ENCODE peak calls at places on chromosomes 12 and 14, in ten cellular contexts. One of them, this sample, is unnamed.
A peak's percentile ranks its signal among the peaks of the same experiment; 100 is the strongest.

GRCh38 chr14:84961637-84962036 is 568.3 kb upstream of the FLRT2 start:
- DNase-seq in activated naive CD4-positive, alpha-beta T cell: no peak
- DNase-seq in HFFc6: no peak
- DNase-seq in AG09319: no peak
- DNase-seq in ELR: no peak
- DNase-seq in AG10803: peak; percentile 0
- DNase-seq in NCI-H2081: no peak
- DNase-seq in neural crest cell: no peak
- DNase-seq in stimulated activated CD4-positive, alpha-beta T cell treated with anti-CD3 and anti-CD28 coated beads, Interleukin-15, amount 100 ng/mL, for 1 hour: no peak
- DNase-seq in astrocyte of the spinal cord: no peak
- DNase-seq in this sample: no peak

GRCh38 chr14:51365241-51365940 is 125.3 kb downstream of the TMX1 start:
- DNase-seq in activated naive CD4-positive, alpha-beta T cell: no peak
- DNase-seq in HFFc6: no peak
- DNase-seq in AG09319: no peak
- DNase-seq in ELR: no peak
- DNase-seq in AG10803: no peak
- DNase-seq in NCI-H2081: no peak
- DNase-seq in neural crest cell: no peak
- DNase-seq in stimulated activated CD4-positive, alpha-beta T cell treated with anti-CD3 and anti-CD28 coated beads, Interleukin-15, amount 100 ng/mL, for 1 hour: no peak
- DNase-seq in astrocyte of the spinal cord: no peak
- DNase-seq in this sample: no peak

GRCh38 chr14:77638738-77639137 is 22.3 kb upstream of the SPTLC2 start:
- DNase-seq in activated naive CD4-positive, alpha-beta T cell: no peak
- DNase-seq in HFFc6: peak; percentile 96
- DNase-seq in AG09319: no peak
- DNase-seq in ELR: peak; percentile 97
- DNase-seq in AG10803: peak; percentile 85
- DNase-seq in NCI-H2081: no peak
- DNase-seq in neural crest cell: no peak
- DNase-seq in stimulated activated CD4-positive, alpha-beta T cell treated with anti-CD3 and anti-CD28 coated beads, Interleukin-15, amount 100 ng/mL, for 1 hour: no peak
- DNase-seq in astrocyte of the spinal cord: peak; percentile 85
- DNase-seq in this sample: no peak

GRCh38 chr14:31935406-31935805 is 141.7 kb upstream of the ARHGAP5 start:
- DNase-seq in activated naive CD4-positive, alpha-beta T cell: no peak
- DNase-seq in HFFc6: no peak
- DNase-seq in AG09319: no peak
- DNase-seq in ELR: no peak
- DNase-seq in AG10803: no peak
- DNase-seq in NCI-H2081: no peak
- DNase-seq in neural crest cell: no peak
- DNase-seq in stimulated activated CD4-positive, alpha-beta T cell treated with anti-CD3 and anti-CD28 coated beads, Interleukin-15, amount 100 ng/mL, for 1 hour: no peak
- DNase-seq in astrocyte of the spinal cord: no peak
- DNase-seq in this sample: no peak

GRCh38 chr14:68444449-68445168 is 348.3 kb downstream of the ZFP36L1 start:
- DNase-seq in activated naive CD4-positive, alpha-beta T cell: no peak
- DNase-seq in HFFc6: no peak
- DNase-seq in AG09319: peak; percentile 46
- DNase-seq in ELR: no peak
- DNase-seq in AG10803: peak; percentile 90
- DNase-seq in NCI-H2081: no peak
- DNase-seq in neural crest cell: no peak
- DNase-seq in stimulated activated CD4-positive, alpha-beta T cell treated with anti-CD3 and anti-CD28 coated beads, Interleukin-15, amount 100 ng/mL, for 1 hour: no peak
- DNase-seq in astrocyte of the spinal cord: peak; percentile 83
- DNase-seq in this sample: no peak

GRCh38 chr12:95943231-95943842 is at the start of gene AMDHD1:
- DNase-seq in activated naive CD4-positive, alpha-beta T cell: peak; percentile 31
- DNase-seq in HFFc6: peak; percentile 39
- DNase-seq in AG09319: no peak
- DNase-seq in ELR: peak; percentile 68
- DNase-seq in AG10803: peak; percentile 40
- DNase-seq in NCI-H2081: peak; percentile 23
- DNase-seq in neural crest cell: peak; percentile 65
- DNase-seq in stimulated activated CD4-positive, alpha-beta T cell treated with anti-CD3 and anti-CD28 coated beads, Interleukin-15, amount 100 ng/mL, for 1 hour: peak; percentile 51
- DNase-seq in astrocyte of the spinal cord: peak; percentile 42
- DNase-seq in this sample: peak; percentile 72

GRCh38 chr12:52495385-52495784 is 2.3 kb upstream of the KRT6A start:
- DNase-seq in activated naive CD4-positive, alpha-beta T cell: no peak
- DNase-seq in HFFc6: no peak
- DNase-seq in AG09319: no peak
- DNase-seq in ELR: no peak
- DNase-seq in AG10803: peak; percentile 13
- DNase-seq in NCI-H2081: peak; percentile 56
- DNase-seq in neural crest cell: no peak
- DNase-seq in stimulated activated CD4-positive, alpha-beta T cell treated with anti-CD3 and anti-CD28 coated beads, Interleukin-15, amount 100 ng/mL, for 1 hour: no peak
- DNase-seq in astrocyte of the spinal cord: peak; percentile 24
- DNase-seq in this sample: no peak

GRCh38 chr12:29073631-29074239 is 75.3 kb upstream of the FAR2 start:
- DNase-seq in activated naive CD4-positive, alpha-beta T cell: no peak
- DNase-seq in HFFc6: peak; percentile 22
- DNase-seq in AG09319: peak; percentile 20
- DNase-seq in ELR: peak; percentile 30
- DNase-seq in AG10803: peak; percentile 48
- DNase-seq in NCI-H2081: peak; percentile 10
- DNase-seq in neural crest cell: peak; percentile 6
- DNase-seq in stimulated activated CD4-positive, alpha-beta T cell treated with anti-CD3 and anti-CD28 coated beads, Interleukin-15, amount 100 ng/mL, for 1 hour: no peak
- DNase-seq in astrocyte of the spinal cord: peak; percentile 66
- DNase-seq in this sample: peak; percentile 23

GRCh38 chr12:16076553-16076952 is 165.4 kb downstream of the DERA start:
- DNase-seq in activated naive CD4-positive, alpha-beta T cell: no peak
- DNase-seq in HFFc6: no peak
- DNase-seq in AG09319: no peak
- DNase-seq in ELR: peak; percentile 48
- DNase-seq in AG10803: peak; percentile 22
- DNase-seq in NCI-H2081: peak; percentile 54
- DNase-seq in neural crest cell: no peak
- DNase-seq in stimulated activated CD4-positive, alpha-beta T cell treated with anti-CD3 and anti-CD28 coated beads, Interleukin-15, amount 100 ng/mL, for 1 hour: no peak
- DNase-seq in astrocyte of the spinal cord: peak; percentile 11
- DNase-seq in this sample: peak; percentile 15

GRCh38 chr12:119804011-119804641 is 73.0 kb downstream of the CIT start:
- DNase-seq in activated naive CD4-positive, alpha-beta T cell: no peak
- DNase-seq in HFFc6: peak; percentile 82
- DNase-seq in AG09319: peak; percentile 23
- DNase-seq in ELR: peak; percentile 88
- DNase-seq in AG10803: peak; percentile 72
- DNase-seq in NCI-H2081: no peak
- DNase-seq in neural crest cell: peak; percentile 50
- DNase-seq in stimulated activated CD4-positive, alpha-beta T cell treated with anti-CD3 and anti-CD28 coated beads, Interleukin-15, amount 100 ng/mL, for 1 hour: no peak
- DNase-seq in astrocyte of the spinal cord: peak; percentile 68
- DNase-seq in this sample: peak; percentile 60

GRCh38 chr14:56797003-56797568 is 13.2 kb downstream of the OTX2 start:
- DNase-seq in activated naive CD4-positive, alpha-beta T cell: no peak
- DNase-seq in HFFc6: no peak
- DNase-seq in AG09319: no peak
- DNase-seq in ELR: no peak
- DNase-seq in AG10803: no peak
- DNase-seq in NCI-H2081: no peak
- DNase-seq in neural crest cell: no peak
- DNase-seq in stimulated activated CD4-positive, alpha-beta T cell treated with anti-CD3 and anti-CD28 coated beads, Interleukin-15, amount 100 ng/mL, for 1 hour: no peak
- DNase-seq in astrocyte of the spinal cord: no peak
- DNase-seq in this sample: no peak

GRCh38 chr12:32502693-32503510 is 103.5 kb downstream of the FGD4 start:
- DNase-seq in activated naive CD4-positive, alpha-beta T cell: no peak
- DNase-seq in HFFc6: no peak
- DNase-seq in AG09319: peak; percentile 69
- DNase-seq in ELR: no peak
- DNase-seq in AG10803: peak; percentile 91
- DNase-seq in NCI-H2081: no peak
- DNase-seq in neural crest cell: no peak
- DNase-seq in stimulated activated CD4-positive, alpha-beta T cell treated with anti-CD3 and anti-CD28 coated beads, Interleukin-15, amount 100 ng/mL, for 1 hour: no peak
- DNase-seq in astrocyte of the spinal cord: peak; percentile 38
- DNase-seq in this sample: no peak

GRCh38 chr12:90939382-90939781 is 15.6 kb downstream of the CCER1 start:
- DNase-seq in activated naive CD4-positive, alpha-beta T cell: no peak
- DNase-seq in HFFc6: no peak
- DNase-seq in AG09319: no peak
- DNase-seq in ELR: no peak
- DNase-seq in AG10803: peak; percentile 25
- DNase-seq in NCI-H2081: no peak
- DNase-seq in neural crest cell: no peak
- DNase-seq in stimulated activated CD4-positive, alpha-beta T cell treated with anti-CD3 and anti-CD28 coated beads, Interleukin-15, amount 100 ng/mL, for 1 hour: no peak
- DNase-seq in astrocyte of the spinal cord: no peak
- DNase-seq in this sample: no peak

GRCh38 chr12:88228720-88229119 is 86.6 kb downstream of the TMTC3 start:
- DNase-seq in activated naive CD4-positive, alpha-beta T cell: no peak
- DNase-seq in HFFc6: no peak
- DNase-seq in AG09319: no peak
- DNase-seq in ELR: no peak
- DNase-seq in AG10803: no peak
- DNase-seq in NCI-H2081: no peak
- DNase-seq in neural crest cell: no peak
- DNase-seq in stimulated activated CD4-positive, alpha-beta T cell treated with anti-CD3 and anti-CD28 coated beads, Interleukin-15, amount 100 ng/mL, for 1 hour: no peak
- DNase-seq in astrocyte of the spinal cord: no peak
- DNase-seq in this sample: no peak

GRCh38 chr12:20210795-20211194 is 157.5 kb upstream of the PDE3A start:
- DNase-seq in activated naive CD4-positive, alpha-beta T cell: no peak
- DNase-seq in HFFc6: no peak
- DNase-seq in AG09319: no peak
- DNase-seq in ELR: no peak
- DNase-seq in AG10803: no peak
- DNase-seq in NCI-H2081: no peak
- DNase-seq in neural crest cell: no peak
- DNase-seq in stimulated activated CD4-positive, alpha-beta T cell treated with anti-CD3 and anti-CD28 coated beads, Interleukin-15, amount 100 ng/mL, for 1 hour: no peak
- DNase-seq in astrocyte of the spinal cord: no peak
- DNase-seq in this sample: no peak

GRCh38 chr14:50222061-50222613 is 9.2 kb downstream of the SOS2 start:
- DNase-seq in activated naive CD4-positive, alpha-beta T cell: no peak
- DNase-seq in HFFc6: peak; percentile 23
- DNase-seq in AG09319: no peak
- DNase-seq in ELR: peak; percentile 8
- DNase-seq in AG10803: peak; percentile 11
- DNase-seq in NCI-H2081: no peak
- DNase-seq in neural crest cell: no peak
- DNase-seq in stimulated activated CD4-positive, alpha-beta T cell treated with anti-CD3 and anti-CD28 coated beads, Interleukin-15, amount 100 ng/mL, for 1 hour: no peak
- DNase-seq in astrocyte of the spinal cord: no peak
- DNase-seq in this sample: no peak

GRCh38 chr12:76037130-76038105 is 5.8 kb upstream of the PHLDA1 start:
- DNase-seq in activated naive CD4-positive, alpha-beta T cell: no peak
- DNase-seq in HFFc6: peak; percentile 76
- DNase-seq in AG09319: peak; percentile 65
- DNase-seq in ELR: peak; percentile 89
- DNase-seq in AG10803: peak; percentile 86
- DNase-seq in NCI-H2081: peak; percentile 67
- DNase-seq in neural crest cell: peak; percentile 20
- DNase-seq in stimulated activated CD4-positive, alpha-beta T cell treated with anti-CD3 and anti-CD28 coated beads, Interleukin-15, amount 100 ng/mL, for 1 hour: no peak
- DNase-seq in astrocyte of the spinal cord: peak; percentile 87
- DNase-seq in this sample: peak; percentile 17

This sample was measured in endothelial cell.